ENCODE peak calls at places on chromosome 16, in ten cellular contexts. W is T-cell, L is HT1080, J is lower leg skin, S is heart right ventricle, M is HCT116, U is glutamatergic neuron, V is COR-L47, P is left cardiac atrium, O is AG08395. D is an unnamed sample.

GRCh38 chr16:2689968-2690830 is 7.9 kb downstream of the KCTD5 start:
- DNase-seq in S (no peak), J (no peak), P (peak), V (no peak), L (no peak), U (peak), W (no peak), O (no peak), M (no peak), D (no peak)

GRCh38 chr16:79757163-79757562 is 156.6 kb upstream of the MAF start:
- DNase-seq in P (no peak), O (no peak), J (no peak), V (no peak), W (no peak), M (no peak), L (no peak), S (no peak), U (no peak), D (no peak)

GRCh38 chr16:85611455-85612190 is 1.5 kb upstream of the GSE1 start:
- DNase-seq in S (peak), U (peak), O (peak), M (peak), J (peak), W (no peak), P (peak), L (peak), V (peak), D (no peak)

GRCh38 chr16:71933913-71934696 is 38.8 kb downstream of the IST1 start:
- DNase-seq in S (no peak), M (no peak), W (no peak), P (no peak), J (peak), L (peak), O (peak), V (no peak), U (no peak), D (no peak)

GRCh38 chr16:55575621-55576020 is 9.1 kb downstream of the CAPNS2 start:
- DNase-seq in O (no peak), J (no peak), W (no peak), V (no peak), M (no peak), S (no peak), L (no peak), U (no peak), P (no peak), D (no peak)

GRCh38 chr16:85490971-85491771 is 122.0 kb upstream of the GSE1 start:
- DNase-seq in U (peak), O (no peak), J (no peak), L (no peak), W (peak), V (no peak), S (no peak), P (no peak), M (peak), D (no peak)

GRCh38 chr16:75097941-75098897 is 18.4 kb downstream of the LDHD start:
- DNase-seq in W (peak), V (no peak), U (no peak), S (no peak), P (no peak), L (no peak), J (no peak), O (no peak), M (no peak), D (no peak)

GRCh38 chr16:77414752-77415231 is 20.0 kb downstream of the ADAMTS18 start:
- DNase-seq in S (no peak), V (peak), O (no peak), J (no peak), M (no peak), L (peak), P (no peak), W (no peak), U (no peak), D (no peak)